ENCODE peak calls at places on chromosomes 12 and 14, in nine cellular contexts. P, A, V, W, H, C, T, X and Y are unnamed samples.

GRCh38 chr14:69996197-69996596 is 117.0 kb downstream of the SMOC1 start:
- DNase-seq in P (no peak), A (no peak), V (no peak), W (no peak), H (no peak), C (no peak), T (no peak), X (no peak), Y (no peak)

GRCh38 chr14:28141662-28142061 is 624.9 kb upstream of the FOXG1 start:
- DNase-seq in P (no peak), A (no peak), V (no peak), W (no peak), H (no peak), C (no peak), T (no peak), X (no peak), Y (no peak)

GRCh38 chr12:54424232-54424631 is 5.2 kb upstream of the ITGA5 start:
- DNase-seq in P (peak), A (no peak), V (no peak), W (no peak), H (no peak), C (no peak), T (no peak), X (no peak), Y (no peak)

GRCh38 chr14:68306934-68307758 is 485.7 kb downstream of the ZFP36L1 start:
- DNase-seq in P (no peak), A (peak), V (no peak), W (no peak), H (no peak), C (peak), T (no peak), X (peak), Y (no peak)

GRCh38 chr12:22543246-22544037 is 900 bp downstream of the C2CD5 start:
- DNase-seq in P (peak), A (no peak), V (peak), W (peak), H (peak), C (peak), T (no peak), X (peak), Y (peak)

GRCh38 chr12:57236925-57237652 is 7.6 kb downstream of the SHMT2 start:
- DNase-seq in P (peak), A (no peak), V (no peak), W (no peak), H (no peak), C (no peak), T (no peak), X (no peak), Y (peak)

GRCh38 chr12:46921754-46922113 is 95.9 kb upstream of the SLC38A4 start:
- DNase-seq in P (no peak), A (no peak), V (no peak), W (no peak), H (no peak), C (no peak), T (no peak), X (no peak), Y (no peak)

GRCh38 chr12:132559652-132560420 is 50.5 kb downstream of the LRCOL1 start:
- DNase-seq in P (no peak), A (peak), V (peak), W (no peak), H (peak), C (peak), T (no peak), X (peak), Y (peak)

GRCh38 chr12:51970904-51971646 is 19.6 kb downstream of the ACVR1B start:
- DNase-seq in P (no peak), A (no peak), V (peak), W (peak), H (no peak), C (no peak), T (no peak), X (no peak), Y (no peak)

GRCh38 chr14:60656755-60657608 is 7.7 kb upstream of the SIX1 start:
- DNase-seq in P (no peak), A (no peak), V (peak), W (no peak), H (peak), C (peak), T (no peak), X (peak), Y (peak)

GRCh38 chr14:32724864-32725550 is 213.7 kb upstream of the NPAS3 start:
- DNase-seq in P (no peak), A (no peak), V (peak), W (no peak), H (no peak), C (no peak), T (no peak), X (no peak), Y (no peak)

GRCh38 chr12:69545081-69545480 is 40.2 kb upstream of the CCT2 start:
- DNase-seq in P (no peak), A (no peak), V (no peak), W (no peak), H (no peak), C (no peak), T (no peak), X (no peak), Y (no peak)

GRCh38 chr12:159131-159782 is 54.7 kb downstream of the SLC6A12 start:
- DNase-seq in P (no peak), A (no peak), V (no peak), W (no peak), H (no peak), C (no peak), T (no peak), X (no peak), Y (no peak)

GRCh38 chr14:63677891-63678379 is 36.3 kb upstream of the WDR89 start:
- DNase-seq in P (no peak), A (no peak), V (no peak), W (no peak), H (no peak), C (no peak), T (no peak), X (peak), Y (no peak)

GRCh38 chr12:5165296-5165970 is 121.8 kb downstream of the KCNA5 start:
- DNase-seq in P (no peak), A (no peak), V (no peak), W (no peak), H (no peak), C (no peak), T (peak), X (no peak), Y (no peak)

GRCh38 chr12:57779736-57780135 is 2.9 kb upstream of the TSFM start:
- DNase-seq in P (no peak), A (no peak), V (no peak), W (no peak), H (no peak), C (no peak), T (no peak), X (no peak), Y (no peak)

GRCh38 chr12:129298921-129299320 is 445.6 kb downstream of the GLT1D1 start:
- DNase-seq in P (no peak), A (no peak), V (no peak), W (no peak), H (no peak), C (no peak), T (no peak), X (no peak), Y (no peak)

GRCh38 chr12:102300824-102301461 is 103.3 kb upstream of the PMCH start:
- DNase-seq in P (no peak), A (peak), V (peak), W (no peak), H (peak), C (no peak), T (no peak), X (no peak), Y (no peak)

GRCh38 chr12:7486512-7486911 is 17.1 kb downstream of the CD163 start:
- DNase-seq in P (no peak), A (no peak), V (no peak), W (no peak), H (no peak), C (no peak), T (no peak), X (no peak), Y (no peak)

GRCh38 chr12:115096673-115097349 is 412.8 kb upstream of the TBX3 start:
- DNase-seq in P (no peak), A (no peak), V (no peak), W (no peak), H (no peak), C (no peak), T (no peak), X (no peak), Y (no peak)

GRCh38 chr14:102590667-102591099 is 1.8 kb upstream of the RCOR1 start:
- DNase-seq in P (no peak), A (peak), V (peak), W (no peak), H (no peak), C (peak), T (no peak), X (no peak), Y (peak)
- H3K4me3 ChIP-seq in P (no peak), A (peak), V (peak), W (peak), H (no peak), C (peak), T (peak), X (no peak), Y (peak)

DNA sequence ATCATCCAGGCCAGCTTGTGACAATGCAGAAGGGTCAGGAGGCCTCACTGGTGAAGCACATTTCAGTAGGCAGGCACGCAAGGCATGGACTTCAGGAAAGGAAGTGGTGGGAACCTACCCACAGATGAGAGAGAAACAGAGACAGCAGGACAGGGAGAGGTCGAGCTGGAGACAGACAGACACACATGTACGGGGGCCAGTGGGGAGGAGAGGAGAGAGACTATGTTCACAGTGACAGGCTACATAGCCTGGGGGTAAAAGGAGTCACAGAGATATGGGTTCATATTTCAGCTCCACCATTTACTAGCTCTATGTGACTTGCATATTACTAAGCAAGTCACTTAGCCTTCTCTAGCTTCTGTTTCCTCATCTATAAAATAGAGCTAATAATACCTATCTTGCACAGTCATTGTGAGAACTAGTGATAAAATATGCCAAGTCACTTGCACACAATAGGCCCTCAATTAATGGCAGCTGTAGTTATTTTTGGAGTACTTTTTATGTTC is 91.1 kb upstream of the FUT8 start:
- DNase-seq in P (no peak), A (no peak), V (no peak), W (no peak), H (peak), C (no peak), T (no peak), X (no peak), Y (no peak)
- TF ChIP-seq POLR2AphosphoS5 in P (no peak), A (no peak), V (no peak), W (no peak), H (no peak), C (no peak), T (no peak), X (no peak), Y (no peak)

GRCh38 chr12:53051881-53052412 is 2.1 kb downstream of the TNS2 start:
- DNase-seq in P (peak), A (no peak), V (no peak), W (peak), H (no peak), C (no peak), T (no peak), X (no peak), Y (no peak)
- H3K4me3 ChIP-seq in P (peak), A (no peak), V (no peak), W (peak), H (no peak), C (peak), T (peak), X (peak), Y (peak)

DNA sequence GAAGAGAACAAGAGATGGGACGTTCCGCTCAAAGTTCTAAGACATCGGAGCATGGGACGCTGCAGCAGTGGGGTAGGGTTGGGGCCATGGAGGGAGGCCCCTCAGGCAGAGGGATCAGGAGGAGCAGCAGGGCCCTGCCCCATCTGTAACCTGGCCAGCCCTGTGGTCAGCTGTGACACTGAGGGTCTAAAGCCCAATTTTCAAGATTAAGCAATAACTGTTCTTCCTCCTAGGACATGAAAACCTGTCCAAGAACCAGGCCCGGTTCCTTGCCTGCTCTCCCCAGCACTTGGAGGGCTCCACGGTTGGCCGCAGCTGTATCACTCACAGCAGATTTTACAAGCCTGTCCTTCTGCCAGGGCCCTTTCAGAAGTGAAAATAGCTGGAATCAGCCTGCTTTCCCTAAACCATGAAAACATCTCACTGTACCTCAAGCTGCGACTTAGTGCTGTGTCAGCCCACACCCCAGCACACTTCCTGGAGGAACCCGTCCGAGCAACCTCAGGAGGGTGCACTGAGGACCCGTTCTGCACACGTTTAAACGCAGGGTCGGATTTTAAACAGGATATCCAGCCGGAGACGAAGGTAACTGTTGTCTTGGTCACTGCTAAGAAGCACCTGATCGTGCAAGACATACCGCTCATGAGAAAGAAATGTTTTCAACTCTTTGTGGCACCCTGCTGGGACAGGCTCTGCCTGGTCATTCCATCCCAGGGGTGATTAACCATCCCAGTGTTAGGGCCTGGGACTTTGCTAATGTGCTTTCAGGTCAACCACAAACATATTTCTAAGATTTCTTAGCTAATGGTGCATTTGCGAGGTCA is 201.9 kb upstream of the DIO3 start:
- DNase-seq in P (peak), A (no peak), V (no peak), W (no peak), H (no peak), C (no peak), T (peak), X (peak), Y (peak)
- TF ChIP-seq POLR2AphosphoS5 in P (peak), A (no peak), V (no peak), W (no peak), H (no peak), C (no peak), T (peak), X (peak), Y (no peak)

GRCh38 chr14:84252706-84253105 is 1277.2 kb upstream of the FLRT2 start:
- DNase-seq in P (no peak), A (no peak), V (no peak), W (no peak), H (no peak), C (no peak), T (no peak), X (no peak), Y (no peak)

GRCh38 chr14:84250863-84251262 is 1279.1 kb upstream of the FLRT2 start:
- DNase-seq in P (no peak), A (no peak), V (no peak), W (no peak), H (no peak), C (no peak), T (no peak), X (no peak), Y (no peak)

GRCh38 chr14:84254205-84254788 is 1275.6 kb upstream of the FLRT2 start:
- DNase-seq in P (no peak), A (no peak), V (peak), W (no peak), H (no peak), C (no peak), T (no peak), X (peak), Y (no peak)
- H3K4me3 ChIP-seq in P (no peak), A (no peak), V (no peak), W (no peak), H (no peak), C (no peak), T (no peak), X (no peak), Y (no peak)

GRCh38 chr12:31325524-31325875 is 450 bp downstream of the SINHCAF start:
- DNase-seq in P (no peak), A (no peak), V (no peak), W (no peak), H (no peak), C (peak), T (no peak), X (no peak), Y (peak)

GRCh38 chr12:31323466-31324115 is 2.4 kb downstream of the SINHCAF start:
- DNase-seq in P (peak), A (no peak), V (peak), W (peak), H (peak), C (peak), T (no peak), X (peak), Y (peak)

GRCh38 chr12:31324845-31325523 is 966 bp downstream of the SINHCAF start:
- DNase-seq in P (peak), A (no peak), V (peak), W (peak), H (peak), C (peak), T (no peak), X (peak), Y (peak)

GRCh38 chr12:31322651-31323248 is 3.2 kb downstream of the SINHCAF start:
- DNase-seq in P (no peak), A (no peak), V (peak), W (no peak), H (no peak), C (no peak), T (no peak), X (peak), Y (no peak)

GRCh38 chr12:31324116-31324844 is 1.7 kb downstream of the SINHCAF start:
- DNase-seq in P (peak), A (peak), V (peak), W (peak), H (peak), C (peak), T (no peak), X (peak), Y (peak)
- TF ChIP-seq POLR2AphosphoS5 in P (no peak), A (no peak), V (peak), W (no peak), H (peak), C (peak), T (peak), X (no peak), Y (peak)

GRCh38 chr14:53146739-53147138 is 6.4 kb downstream of the DDHD1 start:
- DNase-seq in P (no peak), A (no peak), V (no peak), W (no peak), H (no peak), C (no peak), T (no peak), X (no peak), Y (no peak)
- H3K4me3 ChIP-seq in P (no peak), A (no peak), V (no peak), W (no peak), H (no peak), C (no peak), T (no peak), X (no peak), Y (no peak)

GRCh38 chr12:24907464-24907863 is 41.4 kb downstream of the BCAT1 start:
- DNase-seq in P (no peak), A (no peak), V (no peak), W (no peak), H (no peak), C (no peak), T (no peak), X (no peak), Y (no peak)
- TF ChIP-seq POLR2AphosphoS5 in P (no peak), A (no peak), V (no peak), W (no peak), H (no peak), C (no peak), T (no peak), X (no peak), Y (no peak)

GRCh38 chr14:90831821-90832220 is 15.6 kb upstream of the TTC7B start:
- DNase-seq in P (peak), A (no peak), V (no peak), W (no peak), H (no peak), C (no peak), T (no peak), X (no peak), Y (peak)

GRCh38 chr14:90827919-90828610 is 11.8 kb upstream of the TTC7B start:
- DNase-seq in P (peak), A (peak), V (peak), W (peak), H (peak), C (peak), T (no peak), X (peak), Y (peak)

GRCh38 chr14:90830931-90831701 is 14.9 kb upstream of the TTC7B start:
- DNase-seq in P (peak), A (no peak), V (no peak), W (no peak), H (no peak), C (no peak), T (no peak), X (no peak), Y (peak)

GRCh38 chr14:90829677-90830076 is 13.4 kb upstream of the TTC7B start:
- DNase-seq in P (no peak), A (no peak), V (no peak), W (no peak), H (no peak), C (no peak), T (no peak), X (no peak), Y (peak)

GRCh38 chr14:90828642-90829487 is 12.6 kb upstream of the TTC7B start:
- DNase-seq in P (no peak), A (no peak), V (no peak), W (no peak), H (no peak), C (peak), T (no peak), X (no peak), Y (peak)
- H3K4me3 ChIP-seq in P (peak), A (no peak), V (peak), W (peak), H (no peak), C (peak), T (peak), X (peak), Y (peak)